ENCODE peak calls at places on chromosomes 5 and 9, in four cellular contexts. One of them, this sample, is unnamed.

GRCh38 chr9:16421534-16421933 is 448.9 kb downstream of the BNC2 start:
- DNase-seq in breast epithelium: no peak
- DNase-seq in AG09319: no peak
- DNase-seq in Panc1: no peak
- DNase-seq in this sample: no peak

GRCh38 chr5:29263836-29264235 is 1929.7 kb upstream of the CDH6 start:
- DNase-seq in breast epithelium: no peak
- DNase-seq in AG09319: no peak
- DNase-seq in Panc1: no peak
- DNase-seq in this sample: no peak

GRCh38 chr5:150208187-150209015 is 18.5 kb downstream of the SLC6A7 start:
- DNase-seq in breast epithelium: no peak
- DNase-seq in AG09319: no peak
- DNase-seq in Panc1: no peak
- DNase-seq in this sample: no peak

GRCh38 chr9:36862206-36863145 is 171.6 kb downstream of the PAX5 start:
- DNase-seq in breast epithelium: no peak
- DNase-seq in AG09319: no peak
- DNase-seq in Panc1: peak
- DNase-seq in this sample: no peak

GRCh38 chr5:15604986-15605385 is 105.0 kb downstream of the FBXL7 start:
- DNase-seq in breast epithelium: no peak
- DNase-seq in AG09319: peak
- DNase-seq in Panc1: no peak
- DNase-seq in this sample: no peak

GRCh38 chr9:133517711-133518110 is 7.0 kb downstream of the MYMK start:
- DNase-seq in breast epithelium: no peak
- DNase-seq in AG09319: no peak
- DNase-seq in Panc1: no peak
- DNase-seq in this sample: no peak

GRCh38 chr9:136881691-136882108 is 4.6 kb upstream of the TRAF2 start:
- DNase-seq in breast epithelium: no peak
- DNase-seq in AG09319: no peak
- DNase-seq in Panc1: no peak
- DNase-seq in this sample: no peak

GRCh38 chr5:154474267-154474956 is 3.6 kb downstream of the HAND1 start:
- DNase-seq in breast epithelium: no peak
- DNase-seq in AG09319: no peak
- DNase-seq in Panc1: no peak
- DNase-seq in this sample: no peak

GRCh38 chr9:72533322-72533721 is 11.9 kb downstream of the TMC1 start:
- DNase-seq in breast epithelium: no peak
- DNase-seq in AG09319: no peak
- DNase-seq in Panc1: no peak
- DNase-seq in this sample: no peak

GRCh38 chr5:143094087-143094511 is 309.4 kb downstream of the NR3C1 start:
- DNase-seq in breast epithelium: peak
- DNase-seq in AG09319: no peak
- DNase-seq in Panc1: no peak
- DNase-seq in this sample: no peak

GRCh38 chr5:76547242-76547890 is 75.8 kb downstream of the F2RL2 start:
- DNase-seq in breast epithelium: no peak
- DNase-seq in AG09319: no peak
- DNase-seq in Panc1: no peak
- DNase-seq in this sample: no peak

GRCh38 chr5:36301858-36302603 is at the start of gene RANBP3L:
- DNase-seq in breast epithelium: no peak
- DNase-seq in AG09319: peak
- DNase-seq in Panc1: no peak
- DNase-seq in this sample: no peak

GRCh38 chr5:169637856-169638190 is 748 bp downstream of the DOCK2 start:
- DNase-seq in breast epithelium: no peak
- DNase-seq in AG09319: no peak
- DNase-seq in Panc1: no peak
- DNase-seq in this sample: no peak

GRCh38 chr9:127116946-127117345 is 5.5 kb downstream of the ANGPTL2 start:
- DNase-seq in breast epithelium: no peak
- DNase-seq in AG09319: no peak
- DNase-seq in Panc1: no peak
- DNase-seq in this sample: no peak

GRCh38 chr9:130166399-130166798 is 5.8 kb upstream of the NCS1 start:
- DNase-seq in breast epithelium: no peak
- DNase-seq in AG09319: no peak
- DNase-seq in Panc1: no peak
- DNase-seq in this sample: no peak

GRCh38 chr5:41148448-41148847 is 64.9 kb downstream of the C6 start:
- DNase-seq in breast epithelium: no peak
- DNase-seq in AG09319: no peak
- DNase-seq in Panc1: no peak
- DNase-seq in this sample: no peak

GRCh38 chr9:35697486-35697885 is 7.8 kb upstream of the TPM2 start:
- DNase-seq in breast epithelium: no peak
- DNase-seq in AG09319: no peak
- DNase-seq in Panc1: no peak
- DNase-seq in this sample: no peak

GRCh38 chr9:17588395-17588794 is 9.5 kb downstream of the SH3GL2 start:
- DNase-seq in breast epithelium: no peak
- DNase-seq in AG09319: no peak
- DNase-seq in Panc1: no peak
- DNase-seq in this sample: no peak

GRCh38 chr9:124222109-124222508 is 35.6 kb upstream of the NEK6 start:
- DNase-seq in breast epithelium: no peak
- DNase-seq in AG09319: no peak
- DNase-seq in Panc1: no peak
- DNase-seq in this sample: no peak

GRCh38 chr9:13324988-13325387 is 45.5 kb upstream of the MPDZ start:
- DNase-seq in breast epithelium: peak
- DNase-seq in AG09319: no peak
- DNase-seq in Panc1: no peak
- DNase-seq in this sample: no peak

GRCh38 chr5:120544043-120544442 is 79.9 kb downstream of the PRR16 start:
- DNase-seq in breast epithelium: no peak
- DNase-seq in AG09319: no peak
- DNase-seq in Panc1: no peak
- DNase-seq in this sample: no peak

DNA sequence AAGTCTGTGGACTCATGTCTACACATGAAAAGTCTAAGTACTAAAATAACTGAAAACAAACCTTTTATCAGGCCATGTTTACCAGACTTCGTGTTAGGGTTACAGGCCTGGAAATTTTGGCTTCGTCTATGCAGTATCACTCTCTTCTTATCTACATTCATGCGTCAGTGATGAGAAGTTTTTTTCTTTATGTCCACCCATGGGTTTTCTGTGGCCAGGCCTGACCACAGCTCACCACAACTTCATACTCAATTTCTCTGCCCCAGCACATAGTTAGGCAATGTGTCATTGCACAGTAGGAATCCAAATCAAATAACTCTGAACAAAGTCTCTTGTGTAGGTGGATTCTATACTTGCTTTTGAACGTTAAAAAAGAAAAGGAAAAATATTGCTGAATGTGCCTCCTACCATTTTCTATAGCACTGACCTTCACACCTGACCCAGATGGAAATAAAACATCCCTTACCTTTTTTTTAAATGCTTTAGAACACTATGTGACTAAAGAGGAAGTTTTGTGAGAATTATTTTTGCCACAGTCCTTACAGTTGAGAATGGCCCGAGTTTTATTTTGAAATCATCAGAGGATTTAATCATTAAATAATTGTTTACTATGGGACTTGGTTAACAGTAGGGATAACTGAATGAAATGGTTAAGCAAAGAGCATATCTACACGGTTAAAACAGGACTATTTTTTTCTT is 1247.1 kb upstream of the ACO1 start:
- DNase-seq in breast epithelium: no peak
- DNase-seq in AG09319: no peak
- DNase-seq in Panc1: no peak
- DNase-seq in this sample: no peak
- TF ChIP-seq CTCF in breast epithelium: no peak
- TF ChIP-seq CTCF in AG09319: no peak
- TF ChIP-seq CTCF in Panc1: no peak
- TF ChIP-seq CTCF in this sample: no peak

GRCh38 chr9:101065930-101066329 is 37.4 kb downstream of the PLPPR1 start:
- DNase-seq in breast epithelium: no peak
- DNase-seq in AG09319: no peak
- DNase-seq in Panc1: no peak
- DNase-seq in this sample: no peak
- TF ChIP-seq CTCF in breast epithelium: no peak
- TF ChIP-seq CTCF in AG09319: no peak
- TF ChIP-seq CTCF in Panc1: no peak
- TF ChIP-seq CTCF in this sample: no peak

GRCh38 chr9:100086097-100086496 is 12.7 kb downstream of the ERP44 start:
- DNase-seq in breast epithelium: no peak
- DNase-seq in AG09319: no peak
- DNase-seq in Panc1: no peak
- DNase-seq in this sample: no peak

GRCh38 chr9:100084145-100084478 is 14.7 kb downstream of the ERP44 start:
- DNase-seq in breast epithelium: no peak
- DNase-seq in AG09319: no peak
- DNase-seq in Panc1: no peak
- DNase-seq in this sample: no peak

GRCh38 chr9:100083448-100084144 is 15.2 kb downstream of the ERP44 start:
- DNase-seq in breast epithelium: no peak
- DNase-seq in AG09319: no peak
- DNase-seq in Panc1: no peak
- DNase-seq in this sample: no peak

GRCh38 chr9:100084734-100085133 is 14.1 kb downstream of the ERP44 start:
- DNase-seq in breast epithelium: no peak
- DNase-seq in AG09319: no peak
- DNase-seq in Panc1: no peak
- DNase-seq in this sample: no peak

DNA sequence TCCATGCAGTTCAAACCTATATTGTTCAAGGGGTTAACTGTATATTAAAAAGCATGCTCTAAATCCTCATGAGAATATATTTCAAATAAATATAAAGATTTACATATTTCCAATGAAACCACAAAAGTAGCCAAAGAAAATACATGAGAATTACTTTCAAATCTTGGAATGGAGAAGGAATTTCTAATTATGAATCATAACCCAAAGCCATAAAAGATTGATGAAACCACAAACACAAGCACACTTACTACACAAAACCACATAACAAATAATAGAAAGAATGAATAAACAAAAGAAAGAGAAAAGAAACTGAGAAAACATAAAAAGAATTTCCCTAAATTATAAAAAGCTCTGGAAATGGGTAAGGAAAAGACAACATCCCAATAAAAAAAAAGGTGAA is 16.0 kb downstream of the ERP44 start:
- DNase-seq in breast epithelium: no peak
- DNase-seq in AG09319: no peak
- DNase-seq in Panc1: no peak
- DNase-seq in this sample: no peak
- TF ChIP-seq CTCF in breast epithelium: no peak
- TF ChIP-seq CTCF in AG09319: no peak
- TF ChIP-seq CTCF in Panc1: no peak
- TF ChIP-seq CTCF in this sample: no peak

DNA sequence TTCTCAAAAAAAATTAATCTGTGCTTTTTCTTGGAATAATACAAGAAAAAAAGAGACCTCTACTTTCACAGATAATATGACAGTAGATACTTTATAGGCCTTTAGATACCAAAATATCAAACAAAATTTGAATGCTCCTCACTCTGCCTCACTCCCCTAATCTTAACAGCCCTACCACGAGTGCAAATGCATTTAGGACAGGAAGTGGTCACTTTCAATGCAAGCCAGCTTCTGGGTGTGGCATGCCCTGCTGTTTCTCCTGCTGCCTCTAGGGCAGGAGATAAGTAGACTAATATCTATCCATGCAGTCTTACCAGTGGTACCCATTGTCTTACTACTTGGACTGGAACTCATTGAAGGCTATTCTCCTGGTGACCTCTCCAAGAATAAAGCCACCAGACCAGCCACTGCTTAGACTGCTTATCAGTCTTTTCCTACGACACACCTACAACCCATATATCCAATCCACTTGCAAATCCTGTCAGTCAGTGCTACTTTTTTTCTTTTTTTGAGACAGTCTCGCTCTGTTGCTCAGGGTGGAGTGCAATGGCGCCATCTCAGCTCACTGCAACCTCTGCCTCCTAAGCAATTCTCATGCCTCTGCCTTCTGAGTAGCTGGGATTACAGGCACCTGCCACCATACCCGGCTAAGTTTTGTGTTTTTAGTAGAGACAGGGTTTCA is 23.0 kb downstream of the FRRS1L start:
- DNase-seq in breast epithelium: no peak
- DNase-seq in AG09319: no peak
- DNase-seq in Panc1: peak
- DNase-seq in this sample: no peak
- TF ChIP-seq CTCF in breast epithelium: no peak
- TF ChIP-seq CTCF in AG09319: peak
- TF ChIP-seq CTCF in Panc1: peak
- TF ChIP-seq CTCF in this sample: no peak

GRCh38 chr5:1555011-1555807 is 31.4 kb upstream of the LPCAT1 start:
- DNase-seq in breast epithelium: peak
- DNase-seq in AG09319: peak
- DNase-seq in Panc1: peak
- DNase-seq in this sample: no peak
- TF ChIP-seq CTCF in breast epithelium: no peak
- TF ChIP-seq CTCF in AG09319: no peak
- TF ChIP-seq CTCF in Panc1: no peak
- TF ChIP-seq CTCF in this sample: no peak

DNA sequence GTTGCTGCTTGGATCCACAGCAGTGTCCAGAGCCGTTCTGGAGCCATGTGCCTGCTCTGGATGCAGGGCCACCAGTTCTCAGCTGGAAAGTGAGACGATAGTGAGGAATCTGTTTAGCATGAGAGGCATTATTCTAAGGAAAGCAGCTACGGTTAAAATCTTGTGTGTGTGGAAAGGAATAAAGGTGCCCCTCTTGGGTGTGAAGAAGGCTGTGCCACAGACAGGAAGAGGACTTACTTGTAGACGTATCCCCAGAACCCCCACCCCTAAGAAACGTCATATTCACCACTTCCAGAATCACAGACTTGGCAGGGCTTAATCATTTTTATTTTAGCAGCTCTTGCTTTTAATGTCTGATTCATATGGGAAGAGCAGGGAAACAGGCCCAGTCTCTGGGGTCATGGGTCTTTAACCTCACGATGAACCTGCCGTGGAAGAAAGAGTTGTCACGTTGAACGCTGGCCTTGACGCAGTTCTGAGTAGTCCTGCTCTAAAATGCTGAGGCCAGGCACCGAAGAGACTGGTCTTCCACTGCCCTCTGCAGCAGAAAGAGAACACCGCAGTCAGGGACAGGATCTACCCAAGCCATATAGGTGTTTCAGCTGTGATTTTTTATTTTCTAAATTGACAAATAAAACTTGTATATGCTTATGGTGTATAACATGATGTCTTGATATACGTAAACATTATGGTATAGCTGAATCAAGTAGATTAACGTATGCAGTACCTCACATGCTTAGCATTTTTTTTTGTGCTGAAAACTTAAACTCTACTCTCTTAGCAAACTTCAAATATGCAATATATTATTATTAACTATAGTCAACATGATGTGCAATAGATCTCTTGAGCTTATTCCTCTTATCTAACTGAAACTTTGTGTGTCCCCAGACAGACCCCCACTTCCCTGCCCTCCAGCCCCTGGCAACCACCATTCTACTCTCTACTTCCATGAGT is 38.8 kb downstream of the CARTPT start:
- DNase-seq in breast epithelium: peak
- DNase-seq in AG09319: peak
- DNase-seq in Panc1: peak
- DNase-seq in this sample: no peak
- TF ChIP-seq CTCF in breast epithelium: no peak
- TF ChIP-seq CTCF in AG09319: peak
- TF ChIP-seq CTCF in Panc1: peak
- TF ChIP-seq CTCF in this sample: no peak